ENCODE peak calls at places on chromosome 14, in five cellular contexts. M is fibroblast of the aortic adventitia, C is HTR-8/SVneo, R is frontal cortex, D is NCI-H460. G is an unnamed sample.

GRCh38 chr14:61322799-61323290 is 1.5 kb downstream of the PRKCH start:
- DNase-seq in M (no peak), C (no peak), R (no peak), D (no peak), G (no peak)

GRCh38 chr14:63454863-63455622 is 88.1 kb downstream of the PPP2R5E start:
- DNase-seq in M (peak), C (peak), R (no peak), D (no peak), G (no peak)

GRCh38 chr14:38964630-38965029 is 138.4 kb downstream of the SEC23A start:
- DNase-seq in M (no peak), C (peak), R (no peak), D (no peak), G (no peak)

GRCh38 chr14:21096438-21096837 is 2.0 kb downstream of the ZNF219 start:
- DNase-seq in M (no peak), C (no peak), R (peak), D (no peak), G (no peak)

GRCh38 chr14:32480337-32480736 is 151.2 kb downstream of the AKAP6 start:
- DNase-seq in M (peak), C (no peak), R (no peak), D (no peak), G (no peak)

GRCh38 chr14:23125006-23125405 is 6.0 kb upstream of the CEBPE start:
- DNase-seq in M (no peak), C (no peak), R (no peak), D (no peak), G (no peak)

GRCh38 chr14:30223385-30223785 is 295.7 kb upstream of the PRKD1 start:
- DNase-seq in M (peak), C (peak), R (no peak), D (peak), G (no peak)

GRCh38 chr14:57833304-57833703 is 32.6 kb downstream of the SLC35F4 start:
- DNase-seq in M (peak), C (no peak), R (no peak), D (no peak), G (no peak)

GRCh38 chr14:90005939-90006530 is 50.3 kb downstream of the TDP1 start:
- DNase-seq in M (no peak), C (no peak), R (no peak), D (no peak), G (no peak)

GRCh38 chr14:43877351-43877900 is 629.7 kb downstream of the FSCB start:
- DNase-seq in M (no peak), C (no peak), R (no peak), D (no peak), G (no peak)

GRCh38 chr14:38290601-38291190 is 34.8 kb upstream of the CLEC14A start:
- DNase-seq in M (peak), C (peak), R (no peak), D (no peak), G (no peak)

GRCh38 chr14:91903070-91903469 is 35.7 kb upstream of the TC2N start:
- DNase-seq in M (peak), C (no peak), R (no peak), D (no peak), G (no peak)

GRCh38 chr14:105050551-105050897 is 14.7 kb downstream of the GPR132 start:
- DNase-seq in M (no peak), C (peak), R (peak), D (no peak), G (no peak)